ENCODE peak calls at places on chromosomes 4 and X, in eight cellular contexts. J, I, Z, O, S, X, V and K are unnamed samples. For H3K36me3, the result is how much of the 10 kb centered on the place peaks cover.

GRCh38 chr4:134677209-134677814 is 475.7 kb upstream of the PABPC4L start:
- DNase-seq in J (no peak), I (no peak), Z (no peak), O (no peak), S (no peak), X (no peak), V (no peak), K (no peak)

GRCh38 chrX:45472968-45473367 is 272.3 kb upstream of the DIPK2B start:
- DNase-seq in J (no peak), I (no peak), Z (no peak), O (no peak), S (no peak), X (no peak), V (no peak), K (no peak)

GRCh38 chr4:139988863-139989765 is 164.9 kb downstream of the MAML3 start:
- DNase-seq in J (no peak), I (peak), Z (peak), O (peak), S (peak), X (no peak), V (no peak), K (peak)

GRCh38 chr4:8015512-8015911 is 75.9 kb upstream of the AFAP1 start:
- DNase-seq in J (no peak), I (peak), Z (no peak), O (peak), S (no peak), X (peak), V (no peak), K (no peak)

GRCh38 chrX:109847257-109848187 is 114.5 kb upstream of the ACSL4 start:
- DNase-seq in J (no peak), I (peak), Z (peak), O (no peak), S (no peak), X (no peak), V (no peak), K (peak)

GRCh38 chr4:136731025-136731424 is 801.3 kb downstream of the PCDH18 start:
- DNase-seq in J (no peak), I (no peak), Z (no peak), O (no peak), S (no peak), X (no peak), V (no peak), K (no peak)

GRCh38 chrX:123504630-123505270 is 228.1 kb downstream of the THOC2 start:
- DNase-seq in J (peak), I (no peak), Z (no peak), O (no peak), S (no peak), X (no peak), V (no peak), K (no peak)

GRCh38 chr4:4506961-4507360 is 34.9 kb downstream of the STX18 start:
- DNase-seq in J (no peak), I (no peak), Z (peak), O (no peak), S (no peak), X (no peak), V (no peak), K (no peak)

GRCh38 chr4:21992330-21992729 is 43.8 kb upstream of the KCNIP4 start:
- DNase-seq in J (no peak), I (peak), Z (no peak), O (no peak), S (no peak), X (no peak), V (no peak), K (no peak)

GRCh38 chr4:125707397-125707796 is 392.6 kb downstream of the FAT4 start:
- DNase-seq in J (no peak), I (no peak), Z (no peak), O (no peak), S (no peak), X (no peak), V (no peak), K (no peak)

GRCh38 chrX:9745417-9746115 is 20.1 kb downstream of the GPR143 start:
- DNase-seq in J (no peak), I (peak), Z (no peak), O (no peak), S (no peak), X (peak), V (no peak), K (no peak)

GRCh38 chr4:2487632-2488031 is 18.7 kb downstream of the RNF4 start:
- DNase-seq in J (no peak), I (no peak), Z (no peak), O (no peak), S (no peak), X (no peak), V (no peak), K (no peak)

GRCh38 chr4:2489081-2489805 is 20.3 kb downstream of the RNF4 start:
- DNase-seq in J (no peak), I (no peak), Z (no peak), O (no peak), S (no peak), X (no peak), V (no peak), K (no peak)

GRCh38 chr4:2484169-2484568 is 15.3 kb downstream of the RNF4 start:
- DNase-seq in J (no peak), I (no peak), Z (no peak), O (peak), S (no peak), X (peak), V (no peak), K (no peak)

GRCh38 chr4:2484993-2485392 is 16.1 kb downstream of the RNF4 start:
- DNase-seq in J (no peak), I (no peak), Z (peak), O (peak), S (no peak), X (peak), V (peak), K (no peak)

GRCh38 chr4:2486981-2487380 is 18.1 kb downstream of the RNF4 start:
- DNase-seq in J (no peak), I (no peak), Z (no peak), O (no peak), S (no peak), X (no peak), V (no peak), K (no peak)
- H3K4me3 ChIP-seq in J (no peak), I (no peak), Z (no peak), O (no peak), S (no peak), X (no peak), V (no peak), K (no peak)

GRCh38 chr4:38909015-38909414 is 41.4 kb downstream of the FAM114A1 start:
- DNase-seq in J (no peak), I (no peak), Z (no peak), O (no peak), S (no peak), X (no peak), V (no peak), K (no peak)

GRCh38 chr4:38905657-38906398 is 38.2 kb downstream of the FAM114A1 start:
- DNase-seq in J (no peak), I (no peak), Z (no peak), O (no peak), S (no peak), X (peak), V (no peak), K (no peak)

GRCh38 chr4:38914859-38915258 is 47.3 kb downstream of the FAM114A1 start:
- DNase-seq in J (no peak), I (no peak), Z (no peak), O (no peak), S (no peak), X (peak), V (no peak), K (no peak)

GRCh38 chr4:38911257-38911656 is 43.7 kb downstream of the FAM114A1 start:
- DNase-seq in J (no peak), I (no peak), Z (peak), O (no peak), S (no peak), X (no peak), V (no peak), K (no peak)
- H3K36me3 ChIP-seq in J (under half), I (half or more), Z (under half), O (under half), S (under half), X (under half), V (under half), K (under half)

DNA sequence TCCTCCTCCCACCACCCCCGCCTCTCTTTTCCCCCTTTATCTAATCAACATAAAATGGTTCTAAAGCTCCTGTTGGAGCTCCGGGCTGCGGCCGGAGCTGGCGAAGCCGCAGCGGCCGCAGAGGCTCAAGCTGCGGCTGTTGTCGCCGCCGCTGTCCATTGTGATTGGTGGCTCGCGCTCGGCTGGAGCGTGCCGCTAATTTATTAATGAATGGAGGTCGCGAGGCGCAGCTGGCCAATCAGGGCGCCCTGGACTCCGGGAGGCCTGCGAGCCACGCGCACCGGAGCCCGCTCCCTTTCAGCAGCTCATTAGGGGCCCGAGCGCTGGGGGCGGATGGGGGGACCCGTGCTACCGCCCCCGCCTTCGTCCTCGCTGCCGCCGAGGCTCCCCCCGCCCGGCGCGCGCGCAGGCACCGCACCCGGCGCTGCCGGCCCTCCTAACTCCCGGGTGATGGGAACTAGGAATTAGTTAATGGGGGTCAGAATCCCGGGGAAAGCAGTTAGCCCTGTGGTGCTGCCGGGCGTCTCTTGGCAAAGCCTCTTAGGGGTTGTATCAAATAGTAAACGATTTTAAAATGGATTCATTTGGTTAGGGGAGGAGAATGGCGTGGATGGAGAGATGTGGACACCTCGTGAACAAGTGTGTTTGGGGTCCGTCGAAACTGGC is 554 bp upstream of the NEUROG2 start:
- DNase-seq in J (no peak), I (no peak), Z (no peak), O (peak), S (no peak), X (peak), V (no peak), K (no peak)
- H3K4me3 ChIP-seq in J (peak), I (peak), Z (no peak), O (peak), S (peak), X (peak), V (peak), K (no peak)

DNA sequence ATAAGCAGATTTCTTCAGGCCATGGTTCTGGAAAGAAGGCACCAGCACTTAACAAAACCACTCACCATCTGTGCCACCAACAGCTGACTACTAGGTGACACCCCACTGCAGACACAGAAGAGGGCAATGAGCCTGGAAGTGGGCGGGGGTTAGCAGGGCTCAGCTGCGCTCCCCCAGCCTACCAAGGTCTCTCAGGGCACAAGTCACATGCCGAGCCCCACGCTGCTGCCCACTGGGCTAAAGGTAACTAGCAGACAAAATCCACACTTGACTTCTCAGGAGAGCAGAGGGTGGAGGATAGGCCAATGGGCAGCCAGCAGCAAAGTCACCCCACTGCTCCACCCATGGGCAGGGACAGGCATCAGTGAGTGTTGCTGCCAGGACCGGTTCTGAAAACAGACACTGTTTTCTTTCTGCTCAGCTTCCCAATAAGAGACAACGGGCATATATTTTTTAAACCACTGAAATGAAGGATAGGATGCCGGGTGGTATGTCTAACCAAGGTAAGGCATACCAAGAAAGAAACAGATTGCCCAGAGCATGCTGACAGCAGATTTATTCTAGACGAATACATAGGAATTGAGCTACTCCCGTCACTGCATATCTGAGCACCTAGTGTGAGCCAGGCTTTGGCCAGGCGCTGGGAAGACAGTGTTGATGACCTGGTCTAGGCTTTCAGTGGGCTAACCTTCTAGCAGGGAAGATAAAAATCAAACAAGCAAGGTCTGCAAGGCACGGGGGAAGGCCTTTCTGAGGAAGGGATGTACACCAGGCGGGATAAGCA is 20.1 kb downstream of the ACSL1 start:
- DNase-seq in J (no peak), I (no peak), Z (peak), O (no peak), S (no peak), X (no peak), V (no peak), K (no peak)
- H3K36me3 ChIP-seq in J (under half), I (under half), Z (under half), O (under half), S (under half), X (under half), V (under half), K (under half)

GRCh38 chrX:74422029-74422352 is 698 bp downstream of the SLC16A2 start:
- DNase-seq in J (no peak), I (no peak), Z (no peak), O (no peak), S (no peak), X (no peak), V (no peak), K (no peak)

GRCh38 chrX:74422576-74423288 is 1.4 kb downstream of the SLC16A2 start:
- DNase-seq in J (no peak), I (peak), Z (peak), O (no peak), S (no peak), X (no peak), V (no peak), K (no peak)

GRCh38 chrX:74419861-74420193 is 1.5 kb upstream of the SLC16A2 start:
- DNase-seq in J (no peak), I (no peak), Z (peak), O (no peak), S (no peak), X (no peak), V (no peak), K (no peak)

GRCh38 chrX:74421181-74422028 is at the start of gene SLC16A2:
- DNase-seq in J (no peak), I (peak), Z (peak), O (no peak), S (no peak), X (no peak), V (peak), K (peak)

GRCh38 chrX:74420194-74421035 is 878 bp upstream of the SLC16A2 start:
- DNase-seq in J (no peak), I (peak), Z (peak), O (no peak), S (no peak), X (no peak), V (no peak), K (no peak)
- H3K4me3 ChIP-seq in J (peak), I (peak), Z (peak), O (no peak), S (peak), X (no peak), V (peak), K (peak)

DNA sequence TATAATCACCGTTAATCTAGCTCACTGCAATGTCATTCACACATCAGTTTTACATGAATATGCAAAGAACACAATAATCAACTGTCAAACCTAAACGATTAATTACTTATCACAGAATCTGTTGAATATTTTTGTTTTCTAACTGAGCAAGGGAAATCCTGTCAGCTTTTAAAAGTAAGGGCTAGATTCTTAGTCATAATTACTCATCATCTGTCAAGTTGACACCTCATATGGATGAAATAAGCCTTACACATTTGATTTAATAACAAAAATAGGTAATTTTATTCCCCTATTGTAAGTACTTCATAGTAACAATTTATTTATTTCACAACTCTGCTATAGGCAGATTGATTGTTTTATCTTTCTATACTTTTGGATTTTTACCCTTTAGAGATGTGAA is 32.7 kb downstream of the TMA16 start:
- DNase-seq in J (no peak), I (no peak), Z (no peak), O (no peak), S (no peak), X (no peak), V (no peak), K (no peak)
- H3K36me3 ChIP-seq in J (under half), I (under half), Z (under half), O (half or more), S (under half), X (half or more), V (under half), K (under half)

DNA sequence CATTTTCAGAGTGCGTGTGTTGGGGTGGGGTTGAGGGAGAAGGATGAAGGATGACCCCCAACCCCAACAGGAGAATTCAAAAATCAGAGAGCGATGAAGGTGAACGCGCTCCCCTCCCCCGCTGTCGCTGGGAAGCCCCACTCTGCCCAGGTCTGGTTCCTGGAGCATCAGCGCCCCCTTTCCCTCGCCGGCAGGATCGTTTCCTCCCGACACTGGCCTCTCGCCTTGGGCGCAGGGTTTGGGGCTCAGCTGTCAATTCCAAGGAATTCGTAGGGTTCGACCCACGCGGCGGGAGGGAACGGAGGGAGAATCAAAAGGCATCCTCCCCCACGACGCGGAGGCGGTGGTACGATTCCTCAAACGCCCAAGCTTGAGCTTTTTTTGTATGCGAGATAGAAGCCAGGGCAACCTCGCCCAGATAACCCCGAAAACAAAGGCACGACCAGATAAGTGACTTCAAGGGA is 997 bp upstream of the PDGFRA start:
- DNase-seq in J (no peak), I (peak), Z (peak), O (peak), S (no peak), X (no peak), V (no peak), K (no peak)
- H3K4me3 ChIP-seq in J (peak), I (peak), Z (peak), O (peak), S (peak), X (no peak), V (no peak), K (peak)

GRCh38 chrX:53544936-53545335 is 110.8 kb upstream of the HSD17B10 start:
- DNase-seq in J (no peak), I (no peak), Z (no peak), O (no peak), S (no peak), X (no peak), V (no peak), K (no peak)

GRCh38 chrX:53550756-53551463 is 116.7 kb upstream of the HSD17B10 start:
- DNase-seq in J (no peak), I (no peak), Z (no peak), O (no peak), S (no peak), X (no peak), V (no peak), K (no peak)

GRCh38 chrX:53547668-53548067 is 113.5 kb upstream of the HSD17B10 start:
- DNase-seq in J (no peak), I (no peak), Z (no peak), O (no peak), S (no peak), X (no peak), V (no peak), K (no peak)
- H3K36me3 ChIP-seq in J (half or more), I (half or more), Z (under half), O (under half), S (under half), X (half or more), V (half or more), K (under half)

GRCh38 chrX:154429708-154430107 is 1.2 kb downstream of the ATP6AP1 start:
- DNase-seq in J (no peak), I (no peak), Z (no peak), O (no peak), S (no peak), X (no peak), V (no peak), K (no peak)
- H3K4me3 ChIP-seq in J (no peak), I (peak), Z (peak), O (peak), S (peak), X (peak), V (no peak), K (peak)

GRCh38 chr4:33088713-33089112 is 2368.5 kb downstream of the PCDH7 start:
- DNase-seq in J (no peak), I (no peak), Z (no peak), O (no peak), S (no peak), X (no peak), V (no peak), K (no peak)
- H3K36me3 ChIP-seq in J (under half), I (under half), Z (under half), O (under half), S (under half), X (under half), V (under half), K (under half)